ENCODE peak calls at places on chromosomes 13 and 19, in eight cellular contexts. U is fibroblast of lung, D is astrocyte, B is HepG2, X is neural progenitor cell, R is K562, Y is mesendoderm, N is IMR-90. C is an unnamed sample.

GRCh38 chr13:111789420-111789819 is 277.5 kb upstream of the SOX1 start:
- DNase-seq in U (no peak), D (no peak), B (no peak), X (no peak), R (no peak), Y (no peak), N (no peak), C (no peak)

GRCh38 chr13:54078271-54078670 is 1049.7 kb downstream of the OLFM4 start:
- DNase-seq in U (no peak), D (no peak), B (no peak), X (no peak), R (no peak), Y (no peak), N (no peak), C (no peak)

GRCh38 chr13:104593693-104594092 is 1527.5 kb upstream of the SLC10A2 start:
- DNase-seq in U (no peak), D (no peak), B (no peak), X (no peak), R (no peak), Y (no peak), N (no peak), C (no peak)

GRCh38 chr13:21966014-21966413 is 295.1 kb downstream of the FGF9 start:
- DNase-seq in U (no peak), D (no peak), B (no peak), X (no peak), R (no peak), Y (no peak), N (no peak), C (no peak)

GRCh38 chr13:29059837-29060236 is 239.7 kb downstream of the MTUS2 start:
- DNase-seq in U (no peak), D (no peak), B (no peak), X (no peak), R (no peak), Y (no peak), N (no peak), C (no peak)

GRCh38 chr13:97544041-97544765 is 110.2 kb downstream of the RAP2A start:
- DNase-seq in U (peak; percentile 18), D (peak; percentile 9), B (no peak), X (no peak), R (no peak), Y (no peak), N (peak; percentile 75), C (no peak)

GRCh38 chr19:16394681-16395375 is 70.2 kb downstream of the KLF2 start:
- DNase-seq in U (peak; percentile 40), D (peak; percentile 22), B (no peak), X (no peak), R (no peak), Y (no peak), N (peak; percentile 23), C (no peak)

GRCh38 chr13:38582133-38582532 is 104.7 kb upstream of the FREM2 start:
- DNase-seq in U (peak; percentile 38), D (peak; percentile 25), B (peak; percentile 47), X (peak; percentile 61), R (peak; percentile 50), Y (peak; percentile 59), N (peak; percentile 16), C (peak; percentile 44)

GRCh38 chr13:25218011-25218410 is 45.9 kb upstream of the AMER2 start:
- DNase-seq in U (no peak), D (no peak), B (no peak), X (no peak), R (no peak), Y (no peak), N (no peak), C (no peak)

GRCh38 chr19:33621065-33621785 is 528 bp upstream of the CHST8 start:
- DNase-seq in U (no peak), D (no peak), B (no peak), X (no peak), R (no peak), Y (no peak), N (no peak), C (no peak)

GRCh38 chr13:45446181-45446580 is 18.6 kb upstream of the COG3 start:
- DNase-seq in U (peak; percentile 71), D (peak; percentile 64), B (no peak), X (no peak), R (no peak), Y (no peak), N (peak; percentile 51), C (peak; percentile 66)

GRCh38 chr19:19106061-19106551 is 32.2 kb downstream of the TMEM161A start:
- DNase-seq in U (no peak), D (no peak), B (no peak), X (peak; percentile 69), R (no peak), Y (no peak), N (no peak), C (no peak)

GRCh38 chr19:8494158-8494557 is 8.3 kb downstream of the PRAM1 start:
- DNase-seq in U (no peak), D (no peak), B (no peak), X (no peak), R (no peak), Y (no peak), N (no peak), C (no peak)

GRCh38 chr19:7868671-7869452 is 5.3 kb downstream of the PRR36 start:
- DNase-seq in U (peak; percentile 34), D (no peak), B (peak; percentile 87), X (peak; percentile 91), R (peak; percentile 94), Y (peak; percentile 91), N (peak; percentile 44), C (peak; percentile 74)

GRCh38 chr19:13796301-13797057 is 1.2 kb downstream of the ZSWIM4 start:
- DNase-seq in U (peak; percentile 97), D (peak; percentile 95), B (peak; percentile 23), X (peak; percentile 66), R (no peak), Y (peak; percentile 46), N (peak; percentile 98), C (peak; percentile 96)

GRCh38 chr19:28504727-28505126 is 708.2 kb downstream of the UQCRFS1 start:
- DNase-seq in U (no peak), D (no peak), B (no peak), X (peak; percentile 34), R (peak; percentile 52), Y (peak; percentile 27), N (no peak), C (no peak)

GRCh38 chr13:32940601-32941000 is 75.6 kb upstream of the KL start:
- DNase-seq in U (peak; percentile 58), D (peak; percentile 30), B (no peak), X (no peak), R (no peak), Y (no peak), N (peak; percentile 56), C (no peak)

GRCh38 chr13:42174344-42175162 is 97.4 kb upstream of the AKAP11 start:
- DNase-seq in U (peak; percentile 60), D (peak; percentile 56), B (no peak), X (no peak), R (peak; percentile 50), Y (peak; percentile 63), N (peak; percentile 73), C (no peak)

GRCh38 chr19:42120276-42121010 is 11.8 kb downstream of the POU2F2 start:
- DNase-seq in U (no peak), D (no peak), B (no peak), X (no peak), R (no peak), Y (no peak), N (no peak), C (no peak)

GRCh38 chr13:91719033-91719432 is 320.6 kb downstream of the GPC5 start:
- DNase-seq in U (peak; percentile 37), D (peak; percentile 16), B (no peak), X (no peak), R (peak; percentile 20), Y (peak; percentile 31), N (peak; percentile 14), C (no peak)

GRCh38 chr13:23871616-23872220 is 17.5 kb downstream of the MIPEP start:
- DNase-seq in U (peak; percentile 40), D (peak; percentile 30), B (peak; percentile 39), X (peak; percentile 12), R (no peak), Y (peak; percentile 34), N (peak; percentile 59), C (no peak)

GRCh38 chr13:67643656-67644055 is 413.5 kb upstream of the PCDH9 start:
- DNase-seq in U (no peak), D (no peak), B (no peak), X (peak; percentile 50), R (no peak), Y (peak; percentile 45), N (no peak), C (no peak)

GRCh38 chr13:67036694-67037093 is 193.4 kb downstream of the PCDH9 start:
- DNase-seq in U (no peak), D (no peak), B (no peak), X (no peak), R (no peak), Y (no peak), N (no peak), C (no peak)

GRCh38 chr13:52447815-52448552 is 2.5 kb downstream of the VPS36 start:
- DNase-seq in U (peak; percentile 13), D (no peak), B (no peak), X (peak; percentile 42), R (peak; percentile 11), Y (peak; percentile 6), N (no peak), C (peak; percentile 24)
- H3K4me2 ChIP-seq in U (peak overlapping the region; percentile 17), D (peak overlapping the region; percentile 84), B (peak overlapping the region; percentile 85), X (peak overlapping the region; percentile 86), R (no peak overlapping the region), Y (no peak overlapping the region), N (no peak overlapping the region), C (peak overlapping the region; percentile 93)

GRCh38 chr19:38210458-38210987 is 13.5 kb downstream of the DPF1 start:
- DNase-seq in U (peak; percentile 17), D (no peak), B (no peak), X (peak; percentile 97), R (no peak), Y (peak; percentile 91), N (peak; percentile 28), C (no peak)
- H3K4me2 ChIP-seq in U (peak overlapping the region; percentile 18), D (peak overlapping the region; percentile 69), B (no peak overlapping the region), X (peak overlapping the region; percentile 86), R (no peak overlapping the region), Y (peak overlapping the region; percentile 68), N (peak overlapping the region; percentile 82), C (no peak overlapping the region)

DNA sequence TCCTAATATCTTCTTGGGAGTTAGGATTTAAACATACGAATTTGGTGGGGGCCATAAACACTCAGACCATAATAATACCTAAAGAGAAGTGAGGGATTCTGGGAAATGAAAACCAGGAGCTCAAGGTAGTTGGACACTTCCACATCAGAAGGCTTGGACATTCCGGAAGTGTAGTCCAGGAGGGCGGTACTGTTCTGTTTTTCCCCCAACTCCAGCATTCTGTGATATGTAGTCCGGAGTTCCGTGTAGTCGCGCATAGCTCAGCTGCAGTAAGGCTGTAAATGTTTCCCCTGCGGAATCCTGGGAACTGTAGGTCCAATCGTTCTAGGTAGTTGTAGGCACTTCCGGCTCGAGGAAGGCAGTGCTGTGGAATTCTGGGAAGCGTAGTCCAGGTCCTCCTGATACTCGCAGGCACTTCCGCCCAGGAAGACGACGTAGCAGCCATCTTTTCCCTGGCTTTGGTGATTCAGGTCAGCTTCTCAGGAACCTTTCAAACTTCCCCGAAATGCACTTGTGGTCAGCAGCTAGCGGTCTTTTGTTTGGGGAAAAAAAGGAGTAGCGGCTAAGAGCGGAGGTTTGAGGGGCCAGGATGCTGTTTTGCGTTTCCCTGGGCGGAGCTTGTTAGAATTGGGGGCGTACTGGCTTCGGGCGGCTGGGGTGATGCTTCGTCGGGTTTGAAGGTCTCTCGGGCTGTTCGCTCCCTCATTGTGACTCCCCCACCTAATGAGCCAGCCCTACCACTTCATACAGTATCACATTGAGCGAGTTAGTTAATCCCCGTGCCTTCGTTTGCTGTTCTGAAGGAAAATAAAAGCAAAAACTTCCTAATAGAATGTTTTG is at the start of gene ZNF226:
- DNase-seq in U (peak; percentile 100), D (peak; percentile 99), B (peak; percentile 99), X (peak; percentile 96), R (peak; percentile 95), Y (peak; percentile 98), N (peak; percentile 99), C (peak; percentile 99)
- H3K4me2 ChIP-seq in U (peak within 1 kb of the TSS; percentile 85), D (peak within 1 kb of the TSS; percentile 89), B (peak within 1 kb of the TSS; percentile 92), X (peak within 1 kb of the TSS; percentile 96), R (peak within 1 kb of the TSS; percentile 93), Y (peak within 1 kb of the TSS; percentile 65), N (peak within 1 kb of the TSS; percentile 78), C (peak within 1 kb of the TSS; percentile 88)

GRCh38 chr19:1445185-1445931 is 4.6 kb upstream of the APC2 start:
- DNase-seq in U (no peak), D (no peak), B (peak; percentile 37), X (peak; percentile 82), R (peak; percentile 87), Y (peak; percentile 65), N (peak; percentile 35), C (peak; percentile 49)
- H3K4me2 ChIP-seq in U (peak overlapping the region; percentile 32), D (peak overlapping the region; percentile 78), B (peak overlapping the region; percentile 92), X (peak overlapping the region; percentile 75), R (peak overlapping the region; percentile 75), Y (peak overlapping the region; percentile 61), N (peak overlapping the region; percentile 55), C (peak overlapping the region; percentile 70)